ENCODE peak calls at places on chromosomes 12 and 14, in seven cellular contexts. One of them, this sample, is unnamed.
A peak's percentile ranks its signal among the peaks of the same experiment; 100 is the strongest.

GRCh38 chr14:88868558-88869159 is 44.2 kb downstream of the TTC8 start:
- DNase-seq in HAP-1: no peak
- DNase-seq in heart left ventricle: no peak
- DNase-seq in omental fat pad: no peak
- DNase-seq in effector memory CD4-positive, alpha-beta T cell: no peak
- DNase-seq in ACHN: peak; percentile 20
- DNase-seq in retina: no peak
- DNase-seq in this sample: peak; percentile 1

GRCh38 chr12:29796823-29797263 is 13.1 kb upstream of the TMTC1 start:
- DNase-seq in HAP-1: no peak
- DNase-seq in heart left ventricle: peak; percentile 23
- DNase-seq in omental fat pad: no peak
- DNase-seq in effector memory CD4-positive, alpha-beta T cell: no peak
- DNase-seq in ACHN: peak; percentile 35
- DNase-seq in retina: no peak
- DNase-seq in this sample: peak; percentile 90

GRCh38 chr14:97977711-97978261 is 1180.6 kb downstream of the VRK1 start:
- DNase-seq in HAP-1: no peak
- DNase-seq in heart left ventricle: peak; percentile 63
- DNase-seq in omental fat pad: peak; percentile 39
- DNase-seq in effector memory CD4-positive, alpha-beta T cell: peak; percentile 31
- DNase-seq in ACHN: no peak
- DNase-seq in retina: peak; percentile 6
- DNase-seq in this sample: no peak

GRCh38 chr12:6928703-6929407 is 1.1 kb downstream of the ATN1 start:
- DNase-seq in HAP-1: no peak
- DNase-seq in heart left ventricle: no peak
- DNase-seq in omental fat pad: no peak
- DNase-seq in effector memory CD4-positive, alpha-beta T cell: no peak
- DNase-seq in ACHN: no peak
- DNase-seq in retina: peak; percentile 56
- DNase-seq in this sample: no peak

GRCh38 chr14:51513933-51514332 is 137.8 kb upstream of the FRMD6 start:
- DNase-seq in HAP-1: no peak
- DNase-seq in heart left ventricle: no peak
- DNase-seq in omental fat pad: no peak
- DNase-seq in effector memory CD4-positive, alpha-beta T cell: no peak
- DNase-seq in ACHN: no peak
- DNase-seq in retina: no peak
- DNase-seq in this sample: no peak

GRCh38 chr12:6961695-6962284 is 8.7 kb downstream of the PHB2 start:
- DNase-seq in HAP-1: peak; percentile 91
- DNase-seq in heart left ventricle: peak; percentile 71
- DNase-seq in omental fat pad: peak; percentile 54
- DNase-seq in effector memory CD4-positive, alpha-beta T cell: no peak
- DNase-seq in ACHN: peak; percentile 67
- DNase-seq in retina: peak; percentile 80
- DNase-seq in this sample: peak; percentile 73

GRCh38 chr12:86015026-86015425 is 140.9 kb downstream of the NTS start:
- DNase-seq in HAP-1: no peak
- DNase-seq in heart left ventricle: no peak
- DNase-seq in omental fat pad: no peak
- DNase-seq in effector memory CD4-positive, alpha-beta T cell: no peak
- DNase-seq in ACHN: no peak
- DNase-seq in retina: peak; percentile 29
- DNase-seq in this sample: no peak

GRCh38 chr12:103930787-103931536 is 752 bp downstream of the HSP90B1 start:
- DNase-seq in HAP-1: no peak
- DNase-seq in heart left ventricle: peak; percentile 47
- DNase-seq in omental fat pad: no peak
- DNase-seq in effector memory CD4-positive, alpha-beta T cell: no peak
- DNase-seq in ACHN: peak; percentile 42
- DNase-seq in retina: peak; percentile 67
- DNase-seq in this sample: peak; percentile 55

GRCh38 chr12:80553316-80553715 is 109.3 kb downstream of the PTPRQ start:
- DNase-seq in HAP-1: no peak
- DNase-seq in heart left ventricle: no peak
- DNase-seq in omental fat pad: no peak
- DNase-seq in effector memory CD4-positive, alpha-beta T cell: no peak
- DNase-seq in ACHN: peak; percentile 85
- DNase-seq in retina: no peak
- DNase-seq in this sample: no peak

GRCh38 chr12:103503546-103504480 is 8.0 kb upstream of the C12orf42 start:
- DNase-seq in HAP-1: no peak
- DNase-seq in heart left ventricle: no peak
- DNase-seq in omental fat pad: no peak
- DNase-seq in effector memory CD4-positive, alpha-beta T cell: peak; percentile 13
- DNase-seq in ACHN: peak; percentile 32
- DNase-seq in retina: peak; percentile 39
- DNase-seq in this sample: no peak

GRCh38 chr12:58310828-58311273 is 369.5 kb downstream of the ATP23 start:
- DNase-seq in HAP-1: no peak
- DNase-seq in heart left ventricle: no peak
- DNase-seq in omental fat pad: no peak
- DNase-seq in effector memory CD4-positive, alpha-beta T cell: no peak
- DNase-seq in ACHN: peak; percentile 87
- DNase-seq in retina: no peak
- DNase-seq in this sample: peak; percentile 97

GRCh38 chr12:82593901-82594396 is 92.8 kb upstream of the TMTC2 start:
- DNase-seq in HAP-1: peak; percentile 82
- DNase-seq in heart left ventricle: no peak
- DNase-seq in omental fat pad: no peak
- DNase-seq in effector memory CD4-positive, alpha-beta T cell: no peak
- DNase-seq in ACHN: no peak
- DNase-seq in retina: no peak
- DNase-seq in this sample: no peak

GRCh38 chr12:96425973-96426372 is 25.7 kb upstream of the CDK17 start:
- DNase-seq in HAP-1: no peak
- DNase-seq in heart left ventricle: no peak
- DNase-seq in omental fat pad: no peak
- DNase-seq in effector memory CD4-positive, alpha-beta T cell: no peak
- DNase-seq in ACHN: no peak
- DNase-seq in retina: no peak
- DNase-seq in this sample: no peak

GRCh38 chr12:82874935-82875334 is 188.2 kb downstream of the TMTC2 start:
- DNase-seq in HAP-1: no peak
- DNase-seq in heart left ventricle: no peak
- DNase-seq in omental fat pad: no peak
- DNase-seq in effector memory CD4-positive, alpha-beta T cell: no peak
- DNase-seq in ACHN: no peak
- DNase-seq in retina: no peak
- DNase-seq in this sample: no peak

GRCh38 chr12:82756303-82756702 is 69.6 kb downstream of the TMTC2 start:
- DNase-seq in HAP-1: no peak
- DNase-seq in heart left ventricle: no peak
- DNase-seq in omental fat pad: no peak
- DNase-seq in effector memory CD4-positive, alpha-beta T cell: no peak
- DNase-seq in ACHN: no peak
- DNase-seq in retina: no peak
- DNase-seq in this sample: no peak

GRCh38 chr14:68783408-68784297 is 9.2 kb downstream of the ZFP36L1 start:
- DNase-seq in HAP-1: no peak
- DNase-seq in heart left ventricle: no peak
- DNase-seq in omental fat pad: no peak
- DNase-seq in effector memory CD4-positive, alpha-beta T cell: no peak
- DNase-seq in ACHN: peak; percentile 43
- DNase-seq in retina: no peak
- DNase-seq in this sample: no peak

GRCh38 chr12:124053855-124054254 is 80.8 kb downstream of the ZNF664 start:
- DNase-seq in HAP-1: peak; percentile 61
- DNase-seq in heart left ventricle: peak; percentile 58
- DNase-seq in omental fat pad: no peak
- DNase-seq in effector memory CD4-positive, alpha-beta T cell: no peak
- DNase-seq in ACHN: no peak
- DNase-seq in retina: peak; percentile 71
- DNase-seq in this sample: peak; percentile 77

GRCh38 chr12:127083028-127083949 is 1183.7 kb upstream of the TMEM132C start:
- DNase-seq in HAP-1: no peak
- DNase-seq in heart left ventricle: no peak
- DNase-seq in omental fat pad: no peak
- DNase-seq in effector memory CD4-positive, alpha-beta T cell: no peak
- DNase-seq in ACHN: peak; percentile 96
- DNase-seq in retina: peak; percentile 27
- DNase-seq in this sample: peak; percentile 72

GRCh38 chr12:130104596-130105253 is 57.5 kb upstream of the FZD10 start:
- DNase-seq in HAP-1: no peak
- DNase-seq in heart left ventricle: no peak
- DNase-seq in omental fat pad: no peak
- DNase-seq in effector memory CD4-positive, alpha-beta T cell: no peak
- DNase-seq in ACHN: no peak
- DNase-seq in retina: peak; percentile 83
- DNase-seq in this sample: no peak

GRCh38 chr14:99509871-99510555 is 28.8 kb downstream of the CCNK start:
- DNase-seq in HAP-1: no peak
- DNase-seq in heart left ventricle: no peak
- DNase-seq in omental fat pad: no peak
- DNase-seq in effector memory CD4-positive, alpha-beta T cell: no peak
- DNase-seq in ACHN: no peak
- DNase-seq in retina: no peak
- DNase-seq in this sample: no peak

This sample was measured in lung microvascular endothelial cell.